ENCODE peak calls at places on chromosomes 13 and 19, in six cellular contexts. H is lower leg skin, L is fibroblast of mammary gland, Y is AG10803, N is AG09309, D is adrenal gland. A is an unnamed sample.

GRCh38 chr19:10404888-10405808 is 1.8 kb upstream of the CDC37 start:
- DNase-seq in H (no peak), L (no peak), Y (no peak), N (no peak), D (no peak), A (no peak)

GRCh38 chr19:771332-771785 is 20.4 kb downstream of the MISP start:
- DNase-seq in H (no peak), L (peak), Y (peak), N (no peak), D (no peak), A (no peak)

GRCh38 chr19:5692785-5693194 is 2.7 kb downstream of the RPL36 start:
- DNase-seq in H (no peak), L (no peak), Y (no peak), N (no peak), D (no peak), A (no peak)

GRCh38 chr13:32200741-32201140 is 114.4 kb downstream of the ZAR1L start:
- DNase-seq in H (no peak), L (no peak), Y (peak), N (no peak), D (no peak), A (no peak)

GRCh38 chr13:29964181-29964845 is 113.9 kb upstream of the UBL3 start:
- DNase-seq in H (no peak), L (no peak), Y (no peak), N (no peak), D (no peak), A (peak)

GRCh38 chr19:16772841-16773240 is 53.2 kb downstream of the NWD1 start:
- DNase-seq in H (no peak), L (no peak), Y (no peak), N (no peak), D (no peak), A (no peak)

GRCh38 chr13:113976711-113977684 is 3.1 kb upstream of the C13orf46 start:
- DNase-seq in H (no peak), L (peak), Y (peak), N (peak), D (no peak), A (no peak)

GRCh38 chr13:25375727-25376358 is 4.1 kb downstream of the ATP8A2 start:
- DNase-seq in H (peak), L (peak), Y (peak), N (peak), D (peak), A (no peak)

GRCh38 chr19:441213-441823 is 19.5 kb downstream of the SHC2 start:
- DNase-seq in H (no peak), L (no peak), Y (no peak), N (no peak), D (no peak), A (no peak)

GRCh38 chr19:46611791-46612190 is 10.7 kb downstream of the CALM3 start:
- DNase-seq in H (no peak), L (no peak), Y (no peak), N (no peak), D (no peak), A (no peak)

GRCh38 chr13:36804588-36804987 is 14.4 kb upstream of the RFXAP start:
- DNase-seq in H (no peak), L (no peak), Y (no peak), N (no peak), D (no peak), A (no peak)

GRCh38 chr13:85503797-85504196 is 295.4 kb downstream of the SLITRK6 start:
- DNase-seq in H (no peak), L (peak), Y (peak), N (no peak), D (no peak), A (no peak)

GRCh38 chr19:18029617-18030338 is 21.8 kb downstream of the ARRDC2 start:
- DNase-seq in H (no peak), L (peak), Y (peak), N (no peak), D (peak), A (no peak)

GRCh38 chr13:30443957-30444404 is 21.7 kb downstream of the UBE2L5 start:
- DNase-seq in H (no peak), L (no peak), Y (no peak), N (no peak), D (no peak), A (no peak)

GRCh38 chr13:60230593-60230992 is 66.9 kb upstream of the DIAPH3 start:
- DNase-seq in H (no peak), L (no peak), Y (peak), N (no peak), D (no peak), A (peak)

GRCh38 chr13:112716461-112716820 is 26.6 kb downstream of the ATP11A start:
- DNase-seq in H (no peak), L (no peak), Y (no peak), N (no peak), D (no peak), A (no peak)

GRCh38 chr19:44344255-44344654 is 12.2 kb downstream of the ZNF112 start:
- DNase-seq in H (no peak), L (no peak), Y (no peak), N (no peak), D (no peak), A (no peak)

GRCh38 chr13:37412271-37412683 is 186.3 kb downstream of the POSTN start:
- DNase-seq in H (no peak), L (peak), Y (peak), N (no peak), D (no peak), A (no peak)

GRCh38 chr19:11798391-11799296 is at the start of gene ZNF491:
- DNase-seq in H (peak), L (peak), Y (peak), N (peak), D (peak), A (peak)

GRCh38 chr13:39100996-39101751 is 62.9 kb downstream of the NHLRC3 start:
- DNase-seq in H (no peak), L (no peak), Y (no peak), N (no peak), D (no peak), A (no peak)

GRCh38 chr19:4962085-4962619 is 6.8 kb upstream of the KDM4B start:
- DNase-seq in H (no peak), L (no peak), Y (no peak), N (no peak), D (no peak), A (no peak)

GRCh38 chr19:46579286-46579944 is 21.7 kb upstream of the CALM3 start:
- DNase-seq in H (no peak), L (no peak), Y (no peak), N (no peak), D (no peak), A (no peak)

GRCh38 chr13:112777637-112778406 is 88.0 kb downstream of the ATP11A start:
- DNase-seq in H (no peak), L (no peak), Y (no peak), N (no peak), D (no peak), A (no peak)

GRCh38 chr19:35306473-35307246 is 14.7 kb downstream of the MAG start:
- DNase-seq in H (no peak), L (no peak), Y (no peak), N (no peak), D (no peak), A (no peak)

GRCh38 chr19:39246951-39247669 is 1.5 kb downstream of the IFNL4 start:
- DNase-seq in H (no peak), L (peak), Y (no peak), N (no peak), D (no peak), A (no peak)
- H3K4me3 ChIP-seq in H (no peak), L (no peak), Y (no peak), N (no peak), D (no peak), A (no peak)

GRCh38 chr13:50081106-50081898 is 66.1 kb downstream of the KCNRG start:
- DNase-seq in H (peak), L (no peak), Y (no peak), N (no peak), D (peak), A (no peak)
- TF ChIP-seq CTCF in H (no peak), L (no peak), Y (peak), N (no peak), D (peak), A (no peak)

GRCh38 chr19:15555759-15556633 is 47.7 kb downstream of the CYP4F22 start:
- DNase-seq in H (peak), L (peak), Y (peak), N (peak), D (peak), A (peak)
- H3K4me3 ChIP-seq in H (no peak), L (peak), Y (peak), N (peak), D (peak), A (peak)

DNA sequence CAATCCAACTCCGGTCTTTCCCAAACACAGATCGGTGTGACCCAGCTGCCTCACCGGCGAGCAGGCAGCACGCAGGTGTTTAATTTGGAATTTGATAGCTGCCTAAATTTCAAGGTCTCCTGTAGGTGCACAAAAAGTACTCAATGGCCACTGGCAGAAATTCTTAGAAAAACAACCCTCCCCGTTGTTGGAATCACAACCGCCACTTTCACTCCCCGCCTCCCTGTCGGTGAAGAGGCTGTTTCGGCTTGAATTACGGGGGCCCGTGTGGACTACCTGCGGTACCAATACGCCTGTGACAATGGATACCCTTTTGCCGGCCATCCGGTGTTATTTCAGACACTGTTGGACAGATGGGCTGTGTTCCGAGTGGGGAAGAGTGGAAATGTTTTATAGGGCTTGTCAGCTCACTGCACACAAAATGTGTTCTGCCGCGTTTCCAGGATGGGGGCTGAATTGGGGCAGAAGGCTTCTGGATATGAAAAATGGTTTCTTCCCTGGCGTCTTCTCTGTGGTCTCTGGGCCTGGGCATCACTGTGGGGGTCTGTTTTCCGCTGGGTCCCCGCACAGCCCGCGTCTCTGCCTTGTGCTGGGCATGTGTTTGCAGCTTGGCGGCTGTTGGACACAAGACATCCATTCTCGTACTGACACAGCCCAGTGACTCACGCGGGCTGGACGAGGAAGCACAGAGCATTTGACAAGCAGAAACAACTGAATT is 45.4 kb downstream of the ZIC5 start:
- DNase-seq in H (no peak), L (peak), Y (peak), N (no peak), D (peak), A (no peak)
- TF ChIP-seq CTCF in H (no peak), L (no peak), Y (no peak), N (no peak), D (no peak), A (no peak)

A was measured in GM12864.